ENCODE peak calls at places on chromosomes 6 and 20, in nine cellular contexts. One of them, this sample, is unnamed. For H3K4me1, the result is how much of the 10 kb centered on the place peaks cover.

GRCh38 chr6:84967389-84967788 is 203.0 kb upstream of the TBX18 start:
- DNase-seq in mammary epithelial cell: peak
- DNase-seq in MM.1S: peak
- DNase-seq in small intestine: peak
- DNase-seq in ascending aorta: no peak
- DNase-seq in A549: peak
- DNase-seq in cardiac muscle cell: peak
- DNase-seq in keratinocyte: no peak
- DNase-seq in tibial artery: no peak
- DNase-seq in this sample: no peak

GRCh38 chr6:167125950-167126349 is 3.1 kb downstream of the CCR6 start:
- DNase-seq in mammary epithelial cell: no peak
- DNase-seq in MM.1S: no peak
- DNase-seq in small intestine: no peak
- DNase-seq in ascending aorta: no peak
- DNase-seq in A549: no peak
- DNase-seq in cardiac muscle cell: no peak
- DNase-seq in keratinocyte: no peak
- DNase-seq in tibial artery: no peak
- DNase-seq in this sample: no peak

GRCh38 chr6:121430514-121431460 is 4.7 kb upstream of the GJA1 start:
- DNase-seq in mammary epithelial cell: no peak
- DNase-seq in MM.1S: no peak
- DNase-seq in small intestine: peak
- DNase-seq in ascending aorta: no peak
- DNase-seq in A549: peak
- DNase-seq in cardiac muscle cell: peak
- DNase-seq in keratinocyte: no peak
- DNase-seq in tibial artery: no peak
- DNase-seq in this sample: no peak

GRCh38 chr20:60695223-60695622 is 556.8 kb upstream of the CDH4 start:
- DNase-seq in mammary epithelial cell: peak
- DNase-seq in MM.1S: no peak
- DNase-seq in small intestine: no peak
- DNase-seq in ascending aorta: no peak
- DNase-seq in A549: peak
- DNase-seq in cardiac muscle cell: peak
- DNase-seq in keratinocyte: peak
- DNase-seq in tibial artery: no peak
- DNase-seq in this sample: no peak

GRCh38 chr6:13813621-13814175 is 659 bp downstream of the MCUR1 start:
- DNase-seq in mammary epithelial cell: peak
- DNase-seq in MM.1S: no peak
- DNase-seq in small intestine: peak
- DNase-seq in ascending aorta: peak
- DNase-seq in A549: peak
- DNase-seq in cardiac muscle cell: peak
- DNase-seq in keratinocyte: no peak
- DNase-seq in tibial artery: peak
- DNase-seq in this sample: peak

GRCh38 chr6:32432050-32432450 is 7.6 kb upstream of the HLA-DRA start:
- DNase-seq in mammary epithelial cell: no peak
- DNase-seq in MM.1S: peak
- DNase-seq in small intestine: peak
- DNase-seq in ascending aorta: no peak
- DNase-seq in A549: peak
- DNase-seq in cardiac muscle cell: peak
- DNase-seq in keratinocyte: no peak
- DNase-seq in tibial artery: no peak
- DNase-seq in this sample: no peak

GRCh38 chr6:134619789-134620188 is 301.9 kb upstream of the SGK1 start:
- DNase-seq in mammary epithelial cell: peak
- DNase-seq in MM.1S: peak
- DNase-seq in small intestine: no peak
- DNase-seq in ascending aorta: no peak
- DNase-seq in A549: no peak
- DNase-seq in cardiac muscle cell: peak
- DNase-seq in keratinocyte: no peak
- DNase-seq in tibial artery: no peak
- DNase-seq in this sample: no peak

GRCh38 chr20:42379385-42379784 is 761.2 kb upstream of the CHD6 start:
- DNase-seq in mammary epithelial cell: no peak
- DNase-seq in MM.1S: no peak
- DNase-seq in small intestine: no peak
- DNase-seq in ascending aorta: no peak
- DNase-seq in A549: no peak
- DNase-seq in cardiac muscle cell: no peak
- DNase-seq in keratinocyte: no peak
- DNase-seq in tibial artery: no peak
- DNase-seq in this sample: no peak

GRCh38 chr20:5008743-5009142 is 7.4 kb upstream of the SLC23A2 start:
- DNase-seq in mammary epithelial cell: peak
- DNase-seq in MM.1S: no peak
- DNase-seq in small intestine: no peak
- DNase-seq in ascending aorta: no peak
- DNase-seq in A549: no peak
- DNase-seq in cardiac muscle cell: peak
- DNase-seq in keratinocyte: peak
- DNase-seq in tibial artery: no peak
- DNase-seq in this sample: peak

GRCh38 chr6:81999270-81999669 is 246.8 kb upstream of the TENT5A start:
- DNase-seq in mammary epithelial cell: no peak
- DNase-seq in MM.1S: no peak
- DNase-seq in small intestine: no peak
- DNase-seq in ascending aorta: no peak
- DNase-seq in A549: no peak
- DNase-seq in cardiac muscle cell: no peak
- DNase-seq in keratinocyte: no peak
- DNase-seq in tibial artery: no peak
- DNase-seq in this sample: no peak

GRCh38 chr6:168121308-168121665 is 42.3 kb upstream of the FRMD1 start:
- DNase-seq in mammary epithelial cell: no peak
- DNase-seq in MM.1S: no peak
- DNase-seq in small intestine: no peak
- DNase-seq in ascending aorta: no peak
- DNase-seq in A549: no peak
- DNase-seq in cardiac muscle cell: no peak
- DNase-seq in keratinocyte: no peak
- DNase-seq in tibial artery: no peak
- DNase-seq in this sample: no peak

GRCh38 chr6:29739882-29740261 is 16.6 kb downstream of the HLA-F start:
- DNase-seq in mammary epithelial cell: no peak
- DNase-seq in MM.1S: no peak
- DNase-seq in small intestine: no peak
- DNase-seq in ascending aorta: no peak
- DNase-seq in A549: no peak
- DNase-seq in cardiac muscle cell: no peak
- DNase-seq in keratinocyte: no peak
- DNase-seq in tibial artery: no peak
- DNase-seq in this sample: no peak

GRCh38 chr6:104537872-104538271 is 321.8 kb downstream of the HACE1 start:
- DNase-seq in mammary epithelial cell: no peak
- DNase-seq in MM.1S: peak
- DNase-seq in small intestine: no peak
- DNase-seq in ascending aorta: no peak
- DNase-seq in A549: no peak
- DNase-seq in cardiac muscle cell: no peak
- DNase-seq in keratinocyte: no peak
- DNase-seq in tibial artery: no peak
- DNase-seq in this sample: no peak

GRCh38 chr6:155795173-155795796 is 339.6 kb upstream of the NOX3 start:
- DNase-seq in mammary epithelial cell: no peak
- DNase-seq in MM.1S: no peak
- DNase-seq in small intestine: no peak
- DNase-seq in ascending aorta: no peak
- DNase-seq in A549: no peak
- DNase-seq in cardiac muscle cell: peak
- DNase-seq in keratinocyte: no peak
- DNase-seq in tibial artery: no peak
- DNase-seq in this sample: no peak

DNA sequence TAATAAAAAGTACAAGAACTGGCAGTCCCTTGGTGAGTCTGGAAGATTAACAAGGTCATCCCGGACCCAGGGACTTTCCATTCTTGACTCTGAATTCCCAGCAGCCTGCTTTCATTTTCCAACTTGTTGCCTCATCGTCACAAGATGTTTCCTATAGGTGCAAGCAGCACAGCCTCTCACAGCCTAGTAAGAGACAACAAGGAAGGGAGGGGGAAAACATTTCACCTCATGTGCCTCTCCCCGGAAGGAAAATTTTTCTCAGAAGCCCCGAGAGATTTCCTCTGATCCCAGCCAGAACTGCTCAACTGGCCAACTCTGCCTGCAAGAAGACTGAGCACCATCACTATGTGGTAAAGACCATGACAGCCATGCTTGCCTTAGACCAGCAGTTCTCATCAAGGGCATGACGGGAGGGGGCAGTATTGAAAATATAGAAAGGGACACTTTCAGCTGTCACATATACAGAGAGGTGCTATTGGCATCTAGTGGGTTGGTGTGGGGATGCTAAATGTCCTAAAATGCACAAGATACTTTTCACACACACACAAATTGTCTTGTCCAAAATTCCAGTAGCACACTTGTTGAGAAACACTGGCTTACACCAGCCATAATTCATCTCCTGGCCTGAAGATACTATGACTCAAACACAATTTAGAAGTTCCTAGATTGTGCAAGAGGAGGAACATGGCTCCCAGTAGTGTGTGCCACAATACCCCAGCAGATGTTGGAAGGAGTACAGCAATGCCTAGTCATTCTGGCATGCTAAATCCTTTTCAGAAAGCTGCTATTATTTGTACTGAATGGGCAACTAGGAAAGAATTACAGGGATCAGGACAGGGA is 10.8 kb upstream of the WTAP start:
- DNase-seq in mammary epithelial cell: peak
- DNase-seq in MM.1S: no peak
- DNase-seq in small intestine: no peak
- DNase-seq in ascending aorta: peak
- DNase-seq in A549: peak
- DNase-seq in cardiac muscle cell: peak
- DNase-seq in keratinocyte: no peak
- DNase-seq in tibial artery: peak
- DNase-seq in this sample: no peak
- H3K27ac ChIP-seq in mammary epithelial cell: peak
- H3K27ac ChIP-seq in MM.1S: no peak
- H3K27ac ChIP-seq in small intestine: no peak
- H3K27ac ChIP-seq in ascending aorta: peak
- H3K27ac ChIP-seq in A549: peak
- H3K27ac ChIP-seq in cardiac muscle cell: no peak
- H3K27ac ChIP-seq in keratinocyte: peak
- H3K27ac ChIP-seq in tibial artery: peak
- H3K27ac ChIP-seq in this sample: peak

GRCh38 chr6:132082421-132082820 is 131.2 kb upstream of the CCN2 start:
- DNase-seq in mammary epithelial cell: no peak
- DNase-seq in MM.1S: no peak
- DNase-seq in small intestine: no peak
- DNase-seq in ascending aorta: no peak
- DNase-seq in A549: no peak
- DNase-seq in cardiac muscle cell: no peak
- DNase-seq in keratinocyte: no peak
- DNase-seq in tibial artery: no peak
- DNase-seq in this sample: no peak

GRCh38 chr6:132087391-132087790 is 136.2 kb upstream of the CCN2 start:
- DNase-seq in mammary epithelial cell: no peak
- DNase-seq in MM.1S: no peak
- DNase-seq in small intestine: no peak
- DNase-seq in ascending aorta: no peak
- DNase-seq in A549: no peak
- DNase-seq in cardiac muscle cell: peak
- DNase-seq in keratinocyte: no peak
- DNase-seq in tibial artery: no peak
- DNase-seq in this sample: no peak

GRCh38 chr6:132085731-132086130 is 134.6 kb upstream of the CCN2 start:
- DNase-seq in mammary epithelial cell: no peak
- DNase-seq in MM.1S: no peak
- DNase-seq in small intestine: no peak
- DNase-seq in ascending aorta: no peak
- DNase-seq in A549: no peak
- DNase-seq in cardiac muscle cell: no peak
- DNase-seq in keratinocyte: no peak
- DNase-seq in tibial artery: no peak
- DNase-seq in this sample: no peak

GRCh38 chr6:132088150-132088549 is 137.0 kb upstream of the CCN2 start:
- DNase-seq in mammary epithelial cell: no peak
- DNase-seq in MM.1S: no peak
- DNase-seq in small intestine: no peak
- DNase-seq in ascending aorta: no peak
- DNase-seq in A549: no peak
- DNase-seq in cardiac muscle cell: no peak
- DNase-seq in keratinocyte: no peak
- DNase-seq in tibial artery: no peak
- DNase-seq in this sample: no peak

GRCh38 chr6:132084811-132085509 is 133.8 kb upstream of the CCN2 start:
- DNase-seq in mammary epithelial cell: peak
- DNase-seq in MM.1S: peak
- DNase-seq in small intestine: no peak
- DNase-seq in ascending aorta: no peak
- DNase-seq in A549: peak
- DNase-seq in cardiac muscle cell: peak
- DNase-seq in keratinocyte: no peak
- DNase-seq in tibial artery: no peak
- DNase-seq in this sample: no peak
- H3K4me3 ChIP-seq in mammary epithelial cell: no peak
- H3K4me3 ChIP-seq in MM.1S: peak
- H3K4me3 ChIP-seq in small intestine: no peak
- H3K4me3 ChIP-seq in ascending aorta: peak
- H3K4me3 ChIP-seq in A549: no peak
- H3K4me3 ChIP-seq in cardiac muscle cell: no peak
- H3K4me3 ChIP-seq in keratinocyte: no peak
- H3K4me3 ChIP-seq in tibial artery: peak
- H3K4me3 ChIP-seq in this sample: no peak

DNA sequence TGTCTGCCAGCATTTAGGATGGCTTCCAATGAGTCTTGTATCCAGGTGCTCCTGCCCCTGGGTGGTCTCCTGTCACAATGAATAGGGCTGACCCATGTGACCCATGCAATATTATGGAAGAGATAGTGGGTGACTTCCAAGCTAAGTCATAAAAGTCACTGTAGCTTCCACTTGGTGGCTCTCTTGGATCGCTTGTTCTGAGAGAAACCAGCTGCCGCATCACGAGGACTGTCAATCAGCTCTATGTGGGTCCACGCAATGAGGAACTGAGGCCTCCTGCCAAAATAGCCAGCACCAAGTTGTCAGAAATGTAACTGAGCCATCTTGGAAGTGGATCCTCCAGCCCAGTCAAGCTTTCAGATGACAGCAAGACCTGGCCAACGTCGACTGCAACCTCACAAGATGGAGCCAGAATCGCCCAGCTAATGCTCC is 14.9 kb upstream of the MATN4 start:
- DNase-seq in mammary epithelial cell: peak
- DNase-seq in MM.1S: no peak
- DNase-seq in small intestine: peak
- DNase-seq in ascending aorta: no peak
- DNase-seq in A549: peak
- DNase-seq in cardiac muscle cell: peak
- DNase-seq in keratinocyte: no peak
- DNase-seq in tibial artery: peak
- DNase-seq in this sample: peak
- H3K4me1 ChIP-seq in mammary epithelial cell: under half
- H3K4me1 ChIP-seq in MM.1S: under half
- H3K4me1 ChIP-seq in small intestine: under half
- H3K4me1 ChIP-seq in ascending aorta: under half
- H3K4me1 ChIP-seq in A549: under half
- H3K4me1 ChIP-seq in cardiac muscle cell: under half
- H3K4me1 ChIP-seq in keratinocyte: under half
- H3K4me1 ChIP-seq in tibial artery: under half
- H3K4me1 ChIP-seq in this sample: under half

GRCh38 chr6:3795836-3796395 is 44.4 kb upstream of the PXDC1 start:
- DNase-seq in mammary epithelial cell: no peak
- DNase-seq in MM.1S: no peak
- DNase-seq in small intestine: no peak
- DNase-seq in ascending aorta: no peak
- DNase-seq in A549: no peak
- DNase-seq in cardiac muscle cell: no peak
- DNase-seq in keratinocyte: no peak
- DNase-seq in tibial artery: no peak
- DNase-seq in this sample: no peak
- H3K27ac ChIP-seq in mammary epithelial cell: peak
- H3K27ac ChIP-seq in MM.1S: no peak
- H3K27ac ChIP-seq in small intestine: no peak
- H3K27ac ChIP-seq in ascending aorta: no peak
- H3K27ac ChIP-seq in A549: peak
- H3K27ac ChIP-seq in cardiac muscle cell: no peak
- H3K27ac ChIP-seq in keratinocyte: peak
- H3K27ac ChIP-seq in tibial artery: no peak
- H3K27ac ChIP-seq in this sample: peak